ENCODE peak calls at places on chromosomes 1 and 21, in five cellular contexts. U is SJSA1, H is aorta, T is GM23338, Q is H9. W is an unnamed sample.
A peak's percentile ranks its signal among the peaks of the same experiment; 100 is the strongest.

GRCh38 chr21:45318556-45319341 is 31.1 kb upstream of the POFUT2 start:
- DNase-seq in U (peak; percentile 88), H (peak; percentile 92), T (no peak), Q (peak; percentile 27), W (peak; percentile 55)

GRCh38 chr1:175016073-175016722 is 7.0 kb downstream of the MRPS14 start:
- DNase-seq in U (no peak), H (no peak), T (no peak), Q (no peak), W (no peak)

GRCh38 chr1:221101792-221102191 is 222.5 kb downstream of the HLX start:
- DNase-seq in U (no peak), H (no peak), T (no peak), Q (no peak), W (no peak)

GRCh38 chr1:203547147-203547546 is 53.2 kb downstream of the OPTC start:
- DNase-seq in U (no peak), H (no peak), T (no peak), Q (no peak), W (no peak)

GRCh38 chr1:44217809-44218410 is 4.6 kb downstream of the DMAP1 start:
- DNase-seq in U (peak; percentile 73), H (peak; percentile 89), T (peak; percentile 87), Q (peak; percentile 82), W (peak; percentile 97)

GRCh38 chr1:220879090-220879508 is at the start of gene HLX:
- DNase-seq in U (peak; percentile 91), H (peak; percentile 97), T (peak; percentile 80), Q (peak; percentile 63), W (peak; percentile 88)

GRCh38 chr1:234915923-234916675 is 212.5 kb downstream of the TOMM20 start:
- DNase-seq in U (no peak), H (peak; percentile 49), T (no peak), Q (no peak), W (no peak)

GRCh38 chr1:240027059-240027462 is 64.6 kb upstream of the FMN2 start:
- DNase-seq in U (no peak), H (no peak), T (peak; percentile 75), Q (no peak), W (peak; percentile 81)

GRCh38 chr21:44089001-44089911 is 17.9 kb upstream of the PWP2 start:
- DNase-seq in U (peak; percentile 28), H (peak; percentile 71), T (no peak), Q (no peak), W (no peak)

GRCh38 chr1:51415963-51416362 is 85.6 kb upstream of the TTC39A start:
- DNase-seq in U (no peak), H (no peak), T (no peak), Q (no peak), W (no peak)

GRCh38 chr21:45427331-45428271 is 22.6 kb downstream of the COL18A1 start:
- DNase-seq in U (peak; percentile 97), H (peak; percentile 93), T (peak; percentile 71), Q (peak; percentile 91), W (peak; percentile 96)

GRCh38 chr1:223211323-223211985 is 68.4 kb upstream of the TLR5 start:
- DNase-seq in U (no peak), H (no peak), T (no peak), Q (no peak), W (no peak)

GRCh38 chr1:54476231-54477109 is 70.3 kb upstream of the SSBP3 start:
- DNase-seq in U (no peak), H (no peak), T (no peak), Q (no peak), W (peak; percentile 61)

GRCh38 chr1:40450491-40451237 is 388 bp downstream of the ZFP69B start:
- DNase-seq in U (peak; percentile 74), H (peak; percentile 79), T (peak; percentile 29), Q (peak; percentile 52), W (peak; percentile 73)

GRCh38 chr1:10852486-10852885 is 56.0 kb upstream of the CASZ1 start:
- DNase-seq in U (no peak), H (no peak), T (no peak), Q (no peak), W (no peak)

GRCh38 chr1:22143065-22143514 is at the start of gene WNT4:
- DNase-seq in U (no peak), H (no peak), T (peak; percentile 79), Q (peak; percentile 62), W (peak; percentile 82)

DNA sequence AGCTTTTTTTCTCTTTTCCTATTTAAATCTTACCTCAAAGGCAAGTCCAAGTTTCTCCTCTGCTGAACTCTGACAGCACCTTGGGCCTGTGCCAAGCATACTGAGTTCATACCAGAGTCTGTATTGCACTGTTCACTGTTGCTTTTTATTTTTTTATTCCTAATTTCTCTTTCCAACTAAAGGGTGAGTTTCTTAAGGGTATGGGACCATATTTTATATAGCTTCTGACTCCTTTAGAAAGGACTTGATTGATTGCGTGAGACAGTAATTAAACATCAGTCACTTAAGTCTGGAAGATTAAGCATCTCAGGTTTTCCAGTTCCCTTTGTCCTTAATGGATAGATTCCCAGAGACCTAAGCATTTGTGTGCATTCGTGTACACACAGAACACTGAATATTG is 69.9 kb downstream of the CACHD1 start:
- DNase-seq in U (no peak), H (peak; percentile 86), T (no peak), Q (no peak), W (no peak)
- H3K27ac ChIP-seq in U (no peak overlapping the region), H (no peak overlapping the region), T (no peak overlapping the region), Q (no peak overlapping the region), W (peak overlapping the region; percentile 81)

GRCh38 chr1:173395762-173396161 is 81.4 kb upstream of the PRDX6 start:
- DNase-seq in U (no peak), H (no peak), T (no peak), Q (no peak), W (no peak)

GRCh38 chr1:173393655-173393993 is 83.5 kb upstream of the PRDX6 start:
- DNase-seq in U (no peak), H (no peak), T (no peak), Q (no peak), W (no peak)

GRCh38 chr1:173388352-173388751 is 88.8 kb upstream of the PRDX6 start:
- DNase-seq in U (no peak), H (no peak), T (no peak), Q (no peak), W (no peak)

DNA sequence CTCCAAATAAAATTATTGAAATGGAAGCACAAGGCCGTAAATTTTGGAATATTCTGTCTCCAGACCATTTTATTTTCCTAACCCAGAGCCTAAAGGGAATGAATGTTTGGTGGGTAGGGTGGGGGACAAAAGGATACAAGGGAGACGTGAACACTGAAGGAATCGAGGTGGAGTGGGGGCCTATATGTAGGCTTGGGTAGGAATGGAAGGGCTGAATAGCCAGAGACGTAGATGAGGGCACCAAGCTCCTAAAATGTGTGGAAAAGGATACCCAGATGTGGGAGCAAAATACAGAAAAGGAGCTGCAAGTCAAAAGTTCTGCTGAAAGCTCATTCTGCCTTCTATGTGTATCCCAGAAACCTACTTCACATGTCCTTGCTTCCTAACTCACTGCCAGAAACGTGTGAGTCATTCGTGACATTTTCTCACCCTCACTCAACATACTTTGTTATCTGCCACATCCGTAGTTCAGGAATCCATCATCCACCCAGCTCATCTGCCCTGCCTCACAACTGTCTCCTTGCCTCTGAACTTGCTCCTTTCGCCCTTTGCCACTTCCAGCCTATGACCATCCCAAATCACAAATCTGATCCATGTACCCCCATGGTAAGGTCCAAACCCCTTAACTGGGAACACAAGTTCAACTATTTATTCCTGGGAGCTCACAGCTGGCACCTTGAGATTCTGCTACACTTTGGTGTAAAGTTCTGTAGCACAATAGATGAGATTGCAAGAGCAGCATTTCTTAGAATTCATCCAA is 84.1 kb upstream of the PRDX6 start:
- DNase-seq in U (no peak), H (no peak), T (no peak), Q (no peak), W (no peak)
- H3K27ac ChIP-seq in U (no peak overlapping the region), H (no peak overlapping the region), T (no peak overlapping the region), Q (no peak overlapping the region), W (no peak overlapping the region)

GRCh38 chr1:206684478-206685255 is at the start of gene MAPKAPK2:
- DNase-seq in U (peak; percentile 70), H (peak; percentile 93), T (peak; percentile 82), Q (peak; percentile 85), W (peak; percentile 94)
- H3K27ac ChIP-seq in U (peak within 1 kb of the TSS; percentile 91), H (peak within 1 kb of the TSS; percentile 100), T (peak within 1 kb of the TSS; percentile 40), Q (no peak within 1 kb of the TSS), W (peak within 1 kb of the TSS; percentile 76)

GRCh38 chr1:244154528-244154881 is 103.4 kb downstream of the ZBTB18 start:
- DNase-seq in U (no peak), H (no peak), T (no peak), Q (no peak), W (no peak)
- H3K27ac ChIP-seq in U (peak overlapping the region; percentile 45), H (no peak overlapping the region), T (no peak overlapping the region), Q (no peak overlapping the region), W (peak overlapping the region; percentile 7)